ENCODE peak calls at places on chromosomes 3 and 15, in eight cellular contexts. O is ELF-1, X is left lobe of liver, Y is tibial artery, R is OCI-LY7, J is AG20443, Z is PC-3, H is body of pancreas. P is an unnamed sample.

GRCh38 chr3:184785106-184785505 is 26.9 kb upstream of the VPS8 start:
- DNase-seq in Y (no peak), O (no peak), Z (no peak), J (no peak), H (no peak), X (no peak), R (no peak), P (no peak)

GRCh38 chr3:134334901-134335280 is 39.4 kb downstream of the AMOTL2 start:
- DNase-seq in R (no peak), Z (no peak), O (peak), J (no peak), X (no peak), Y (peak), H (no peak), P (peak)

GRCh38 chr15:57196865-57197264 is 179.4 kb upstream of the CGNL1 start:
- DNase-seq in H (no peak), R (no peak), X (no peak), Z (peak), O (no peak), J (no peak), Y (no peak), P (no peak)

GRCh38 chr3:150286390-150287147 is 121.5 kb upstream of the TSC22D2 start:
- DNase-seq in O (peak), Y (no peak), H (peak), R (peak), X (no peak), J (peak), Z (peak), P (no peak)

GRCh38 chr3:173009410-173009809 is 131.6 kb downstream of the SPATA16 start:
- DNase-seq in Y (peak), O (peak), Z (no peak), H (no peak), J (peak), R (no peak), X (no peak), P (no peak)

GRCh38 chr3:184186184-184186901 is at the start of gene ABCF3:
- DNase-seq in R (peak), Z (peak), J (peak), H (peak), X (no peak), O (no peak), Y (peak), P (no peak)

GRCh38 chr3:52704611-52705437 is 767 bp downstream of the GLT8D1 start:
- DNase-seq in H (peak), O (peak), R (peak), Z (peak), Y (peak), J (peak), X (peak), P (no peak)

GRCh38 chr3:62149962-62150361 is 223.4 kb downstream of the FEZF2 start:
- DNase-seq in R (no peak), Y (no peak), H (no peak), J (peak), Z (no peak), X (no peak), O (no peak), P (no peak)

GRCh38 chr3:55485208-55485791 is 1.8 kb downstream of the WNT5A start:
- DNase-seq in Z (peak), R (peak), X (peak), Y (peak), O (peak), J (peak), H (peak), P (peak)

GRCh38 chr3:65946438-65946837 is 92.3 kb downstream of the MAGI1 start:
- DNase-seq in R (no peak), X (peak), O (no peak), Y (peak), H (no peak), Z (no peak), J (peak), P (no peak)

GRCh38 chr3:73030073-73030597 is 31.3 kb upstream of the EBLN2 start:
- DNase-seq in H (no peak), Z (no peak), O (no peak), Y (no peak), X (no peak), J (no peak), R (no peak), P (no peak)

GRCh38 chr3:134354612-134355275 is 19.5 kb downstream of the AMOTL2 start:
- DNase-seq in J (no peak), Y (no peak), O (peak), H (no peak), R (no peak), Z (no peak), X (no peak), P (no peak)

GRCh38 chr3:28867836-28868235 is 413.0 kb upstream of the RBMS3 start:
- DNase-seq in Z (no peak), R (no peak), J (no peak), X (no peak), O (peak), H (no peak), Y (no peak), P (no peak)

GRCh38 chr15:64222573-64223361 is 59.9 kb upstream of the PPIB start:
- DNase-seq in J (no peak), X (no peak), O (no peak), R (no peak), Y (no peak), H (no peak), Z (no peak), P (no peak)

GRCh38 chr15:74988007-74988800 is 7.2 kb upstream of the SCAMP5 start:
- DNase-seq in Y (no peak), J (no peak), X (no peak), Z (peak), O (peak), R (peak), H (peak), P (no peak)

GRCh38 chr15:52337198-52337853 is 41.7 kb upstream of the MYO5C start:
- DNase-seq in J (peak), Z (peak), X (no peak), O (no peak), Y (no peak), H (no peak), R (no peak), P (no peak)

GRCh38 chr15:51888593-51889195 is 59.2 kb downstream of the TMOD3 start:
- DNase-seq in O (no peak), Z (peak), H (no peak), J (peak), Y (no peak), X (no peak), R (peak), P (no peak)

GRCh38 chr3:83454353-83454752 is 1504.4 kb upstream of the CADM2 start:
- DNase-seq in Y (no peak), X (no peak), H (no peak), R (no peak), J (no peak), O (no peak), Z (no peak), P (no peak)

GRCh38 chr3:87397210-87397609 is 120.8 kb upstream of the POU1F1 start:
- DNase-seq in Y (no peak), J (no peak), X (no peak), Z (peak), O (no peak), H (no peak), R (no peak), P (no peak)

GRCh38 chr3:88149146-88149515 is 628 bp upstream of the C3orf38 start:
- DNase-seq in Y (peak), X (no peak), H (no peak), J (no peak), R (no peak), O (no peak), Z (no peak), P (no peak)

GRCh38 chr3:44359146-44359751 is 20.7 kb downstream of the TCAIM start:
- DNase-seq in H (no peak), O (peak), R (no peak), Z (no peak), Y (no peak), J (no peak), X (peak), P (no peak)

GRCh38 chr15:62783303-62783957 is 259.1 kb upstream of the TPM1 start:
- DNase-seq in X (no peak), O (no peak), Y (no peak), J (peak), Z (peak), H (no peak), R (no peak), P (no peak)

GRCh38 chr3:19046440-19046839 is 101.9 kb upstream of the KCNH8 start:
- DNase-seq in X (no peak), O (no peak), Z (peak), Y (no peak), H (no peak), R (peak), J (no peak), P (no peak)

GRCh38 chr3:14278799-14279705 is 100.4 kb downstream of the LSM3 start:
- DNase-seq in Z (no peak), O (peak), J (peak), H (no peak), X (no peak), R (no peak), Y (no peak), P (no peak)

GRCh38 chr3:133448478-133449122 is 48.7 kb downstream of the BFSP2 start:
- DNase-seq in Y (no peak), Z (no peak), X (no peak), R (peak), H (peak), O (no peak), J (no peak), P (no peak)

GRCh38 chr15:78315686-78316085 is 16.3 kb upstream of the SKIC8 start:
- DNase-seq in R (peak), H (no peak), O (peak), Z (peak), J (no peak), X (no peak), Y (no peak), P (peak)

GRCh38 chr3:8536106-8537052 is 34.8 kb downstream of the LMCD1 start:
- DNase-seq in Y (no peak), J (peak), H (no peak), X (no peak), R (no peak), Z (peak), O (peak), P (no peak)

GRCh38 chr15:40282870-40283614 is at the start of gene ANKRD63:
- DNase-seq in O (no peak), H (peak), X (no peak), R (no peak), J (peak), Y (no peak), Z (peak), P (no peak)

GRCh38 chr3:46884427-46884826 is 6.9 kb downstream of the PTH1R start:
- DNase-seq in O (no peak), J (no peak), X (no peak), Y (no peak), Z (no peak), H (no peak), R (no peak), P (no peak)